ENCODE peak calls at places on chromosomes 5 and 9, in six cellular contexts. A is left lung, J is AG04450, X is heart right ventricle, I is lung, P is OCI-LY7. U is an unnamed sample. For H3K9me3, the result is how much of the 10 kb centered on the place peaks cover.

GRCh38 chr9:83231039-83231438 is 168.1 kb upstream of the RASEF start:
- DNase-seq in A (no peak), J (no peak), I (no peak), X (peak), P (no peak), U (no peak)

GRCh38 chr5:85663708-85664031 is 954.1 kb upstream of the COX7C start:
- DNase-seq in P (no peak), J (no peak), X (no peak), A (no peak), I (no peak), U (no peak)

GRCh38 chr5:179864686-179865085 is 6.1 kb upstream of the MRNIP start:
- DNase-seq in I (no peak), J (no peak), A (no peak), P (no peak), X (no peak), U (no peak)

GRCh38 chr5:57495688-57496087 is 13.1 kb upstream of the ACTBL2 start:
- DNase-seq in A (no peak), X (no peak), I (no peak), P (no peak), J (no peak), U (no peak)

GRCh38 chr5:530556-530955 is 6.3 kb upstream of the SLC9A3 start:
- DNase-seq in J (no peak), P (no peak), A (no peak), X (no peak), I (no peak), U (no peak)

GRCh38 chr9:92561374-92562329 is 25.9 kb upstream of the ECM2 start:
- DNase-seq in A (no peak), P (no peak), I (no peak), J (peak), X (no peak), U (no peak)

GRCh38 chr9:72592501-72593403 is 71.3 kb downstream of the TMC1 start:
- DNase-seq in X (peak), I (no peak), P (peak), J (peak), A (no peak), U (no peak)

GRCh38 chr5:95886340-95887044 is 64.0 kb upstream of the GLRX start:
- DNase-seq in I (no peak), X (no peak), P (no peak), J (no peak), A (no peak), U (no peak)

GRCh38 chr5:53031695-53032096 is 42.5 kb downstream of the ITGA2 start:
- DNase-seq in A (no peak), X (no peak), I (no peak), J (peak), P (no peak), U (no peak)

GRCh38 chr5:14457475-14457874 is 124.1 kb upstream of the OTULINL start:
- DNase-seq in J (no peak), A (no peak), P (no peak), I (no peak), X (no peak), U (no peak)

GRCh38 chr5:76503929-76504328 is 100.8 kb downstream of the IQGAP2 start:
- DNase-seq in A (no peak), I (no peak), X (no peak), P (no peak), J (no peak), U (no peak)

GRCh38 chr5:133945561-133945960 is 22.9 kb downstream of the C5orf15 start:
- DNase-seq in X (no peak), I (no peak), J (no peak), A (no peak), P (no peak), U (no peak)

GRCh38 chr9:134858051-134858841 is 22.4 kb upstream of the FCN2 start:
- DNase-seq in J (no peak), I (no peak), A (peak), X (no peak), P (no peak), U (peak)

GRCh38 chr9:95276395-95276954 is 41.0 kb downstream of the FANCC start:
- DNase-seq in P (no peak), X (no peak), A (no peak), J (no peak), I (no peak), U (no peak)

GRCh38 chr9:136865768-136866103 is 372 bp downstream of the EDF1 start:
- DNase-seq in A (peak), I (peak), X (no peak), J (no peak), P (no peak), U (peak)

GRCh38 chr5:68432682-68433081 is 217.1 kb downstream of the PIK3R1 start:
- DNase-seq in P (no peak), A (no peak), J (no peak), X (no peak), I (no peak), U (no peak)

GRCh38 chr9:121023064-121023463 is 27.0 kb downstream of the C5 start:
- DNase-seq in J (no peak), X (no peak), P (peak), I (no peak), A (no peak), U (no peak)

GRCh38 chr5:2095011-2095410 is 212.3 kb upstream of the IRX4 start:
- DNase-seq in P (no peak), A (no peak), J (no peak), X (no peak), I (no peak), U (no peak)

GRCh38 chr9:79185866-79186265 is 385.9 kb upstream of the TLE4 start:
- DNase-seq in P (no peak), J (no peak), A (no peak), X (no peak), I (no peak), U (no peak)

GRCh38 chr5:59460368-59461153 is 433.0 kb downstream of the PDE4D start:
- DNase-seq in I (no peak), P (no peak), X (peak), J (no peak), A (no peak), U (no peak)

GRCh38 chr9:92846662-92847145 is 31.1 kb downstream of the ZNF484 start:
- DNase-seq in J (no peak), A (no peak), I (no peak), X (no peak), P (no peak), U (no peak)

GRCh38 chr5:153498516-153498915 is 8.0 kb downstream of the GRIA1 start:
- DNase-seq in J (no peak), I (no peak), P (no peak), X (no peak), A (no peak), U (no peak)

GRCh38 chr5:141303756-141304155 is at the start of gene SLC25A2:
- DNase-seq in I (no peak), P (no peak), A (no peak), J (no peak), X (no peak), U (no peak)

GRCh38 chr5:141298376-141298775 is 5.5 kb downstream of the SLC25A2 start:
- DNase-seq in I (no peak), P (no peak), A (no peak), X (no peak), J (no peak), U (no peak)
- H3K9me3 ChIP-seq in I (under half), P (under half), A (under half), X (half or more), J (under half), U (half or more)

DNA sequence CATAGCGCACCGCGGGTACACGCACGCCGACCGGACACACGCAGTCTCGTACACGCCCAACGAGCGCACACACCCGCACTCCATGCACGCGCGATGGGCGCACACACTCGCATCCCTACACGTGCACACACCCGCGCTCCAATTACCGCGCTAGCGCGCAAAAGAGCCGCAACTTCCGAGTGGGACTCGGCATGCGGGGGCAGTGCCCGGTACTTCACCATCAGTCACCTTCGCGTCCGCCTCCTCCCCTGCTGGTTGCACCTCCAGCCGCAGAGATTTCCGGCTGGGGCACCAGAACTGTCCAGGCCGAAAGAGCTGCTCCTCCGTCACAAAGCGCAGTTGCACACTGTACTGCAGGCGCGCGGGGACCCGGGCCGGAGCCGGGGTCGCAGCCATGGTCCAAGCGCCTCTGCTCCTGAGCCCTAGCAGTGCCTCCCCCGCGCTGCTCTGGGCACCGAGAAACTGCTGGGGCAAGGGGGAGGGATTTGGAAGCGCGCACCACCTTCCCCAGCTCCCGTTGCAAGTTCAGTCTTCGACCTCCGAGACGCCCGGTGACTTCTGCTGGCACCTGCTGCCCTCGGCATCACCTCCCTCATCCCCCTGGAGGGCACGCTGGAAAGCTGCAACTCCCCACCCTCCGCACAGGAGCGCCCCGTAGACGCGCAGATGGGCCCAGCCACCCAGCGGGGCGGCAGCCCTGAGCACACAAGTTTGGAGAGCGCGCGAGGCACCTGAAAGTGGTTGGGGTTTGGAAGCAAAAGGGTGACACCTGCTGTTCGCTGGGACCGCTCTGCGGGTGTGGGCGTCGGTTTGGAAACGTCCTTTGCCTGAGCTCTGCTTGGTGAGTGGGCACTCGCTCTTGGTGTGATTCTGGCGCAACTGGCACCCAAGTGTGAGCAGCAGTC is 337.4 kb upstream of the PUM3 start:
- DNase-seq in A (peak), X (no peak), I (no peak), J (no peak), P (peak), U (no peak)
- TF ChIP-seq CTCF in A (no peak), X (no peak), I (no peak), J (no peak), P (no peak), U (no peak)

DNA sequence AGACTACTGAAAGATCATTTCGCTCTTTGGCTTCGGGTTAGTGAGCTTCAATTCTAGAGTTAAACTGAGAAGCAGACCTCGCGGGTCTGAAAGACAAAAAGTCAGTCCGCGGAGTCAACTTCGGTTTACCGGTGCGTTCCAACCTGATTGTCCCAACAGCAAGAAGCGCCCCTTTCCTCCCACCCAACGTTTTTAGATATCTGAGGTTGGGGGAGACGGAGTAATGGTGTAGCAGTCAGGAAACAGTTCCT is 815 bp upstream of the ISL1 start:
- DNase-seq in P (no peak), J (no peak), A (no peak), X (no peak), I (no peak), U (no peak)
- H3K27ac ChIP-seq in P (no peak), J (no peak), A (no peak), X (no peak), I (no peak), U (no peak)

GRCh38 chr5:24042688-24043087 is 535.3 kb downstream of the PRDM9 start:
- DNase-seq in P (no peak), X (no peak), J (no peak), A (no peak), I (no peak), U (no peak)
- H3K9me3 ChIP-seq in P (under half), X (under half), J (under half), A (under half), I (under half), U (under half)

DNA sequence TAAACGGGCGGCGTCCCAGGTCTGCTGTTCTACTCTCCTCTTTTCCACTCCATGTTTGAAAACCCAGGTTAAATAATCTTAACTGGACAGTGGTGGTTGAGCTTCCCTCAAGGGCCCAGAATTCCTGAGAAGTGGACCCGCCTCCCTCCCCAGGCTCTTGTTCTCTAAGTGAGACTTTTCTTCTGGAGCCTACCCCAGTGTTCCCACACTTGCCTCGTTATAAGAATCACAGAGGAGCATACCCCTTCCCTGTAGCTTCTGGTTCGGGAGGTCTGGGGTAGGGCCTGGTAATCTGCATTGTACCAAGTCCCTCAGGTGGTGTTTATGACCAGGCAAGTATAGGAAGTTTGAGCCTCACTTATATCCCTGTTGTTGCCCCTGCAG is 12.0 kb downstream of the PSD2 start:
- DNase-seq in I (no peak), J (no peak), P (no peak), X (no peak), A (no peak), U (no peak)
- TF ChIP-seq CTCF in I (no peak), J (no peak), P (no peak), X (no peak), A (no peak), U (no peak)